ENCODE peak calls at places on chromosomes 12 and 14, in ten cellular contexts. D is astrocyte; R is IMR-90; B is MM.1S; I is endodermal cell; F is tibial artery; C is psoas muscle; J is DND-41; A is CD4-positive, alpha-beta T cell; P is CD8-positive, alpha-beta T cell. O is an unnamed sample.

GRCh38 chr12:107903377-107904061 is 129.0 kb downstream of the ASCL4 start:
- DNase-seq in A (no peak), D (no peak), I (peak; percentile 96), P (no peak), J (no peak), C (peak; percentile 73), R (no peak), B (peak; percentile 81), F (no peak), O (peak; percentile 28)

GRCh38 chr12:67239061-67239460 is 30.1 kb upstream of the CAND1 start:
- DNase-seq in F (no peak), A (no peak), P (no peak), C (no peak), R (peak; percentile 40), B (no peak), D (no peak), J (no peak), I (no peak), O (no peak)

GRCh38 chr12:6921996-6922935 is 5.5 kb upstream of the ATN1 start:
- DNase-seq in A (no peak), F (peak; percentile 62), J (no peak), P (no peak), R (no peak), B (peak; percentile 92), D (no peak), C (no peak), I (no peak), O (no peak)

GRCh38 chr12:55044135-55044534 is 24.4 kb downstream of the NEUROD4 start:
- DNase-seq in B (no peak), F (no peak), A (no peak), P (no peak), R (no peak), I (peak; percentile 69), J (no peak), C (no peak), D (no peak), O (no peak)

GRCh38 chr12:132445884-132446471 is 44.0 kb upstream of the FBRSL1 start:
- DNase-seq in D (peak; percentile 32), F (no peak), R (peak; percentile 70), A (no peak), B (no peak), I (peak; percentile 87), P (peak; percentile 75), C (peak; percentile 80), J (peak; percentile 21), O (peak; percentile 89)

GRCh38 chr12:8648598-8649205 is 13.9 kb downstream of the MFAP5 start:
- DNase-seq in R (no peak), D (no peak), B (peak; percentile 87), I (peak; percentile 36), A (no peak), F (no peak), J (no peak), P (peak; percentile 12), C (no peak), O (no peak)

GRCh38 chr14:34220921-34221320 is 241.1 kb downstream of the SPTSSA start:
- DNase-seq in R (no peak), I (no peak), C (no peak), A (no peak), F (no peak), J (peak; percentile 57), P (no peak), B (peak; percentile 19), D (no peak), O (no peak)

GRCh38 chr14:99689266-99690236 is 5.5 kb downstream of the CYP46A1 start:
- DNase-seq in J (no peak), C (no peak), B (no peak), P (no peak), F (no peak), D (no peak), A (no peak), R (no peak), I (peak; percentile 31), O (no peak)

GRCh38 chr12:76422154-76422877 is 74.1 kb upstream of the BBS10 start:
- DNase-seq in J (no peak), D (peak; percentile 10), F (no peak), B (no peak), P (no peak), A (no peak), R (peak; percentile 10), C (no peak), I (no peak), O (peak; percentile 65)

GRCh38 chr14:96082420-96083300 is 43.5 kb downstream of the C14orf132 start:
- DNase-seq in D (no peak), F (peak; percentile 29), P (no peak), I (no peak), A (no peak), C (no peak), R (no peak), B (no peak), J (no peak), O (no peak)

GRCh38 chr14:94382684-94383663 is 5.4 kb downstream of the SERPINA1 start:
- DNase-seq in F (no peak), J (no peak), I (peak; percentile 23), R (no peak), B (no peak), A (no peak), D (no peak), C (no peak), P (no peak), O (no peak)

GRCh38 chr14:65790185-65790815 is 377.8 kb downstream of the FUT8 start:
- DNase-seq in F (no peak), P (no peak), J (no peak), D (no peak), R (no peak), B (no peak), C (no peak), I (peak; percentile 70), A (no peak), O (peak; percentile 43)

GRCh38 chr12:46201284-46201789 is 67.5 kb downstream of the SLC38A1 start:
- DNase-seq in F (no peak), D (no peak), P (no peak), I (no peak), B (no peak), C (no peak), R (no peak), A (no peak), J (no peak), O (no peak)

GRCh38 chr12:46197876-46198275 is 71.0 kb downstream of the SLC38A1 start:
- DNase-seq in J (no peak), A (no peak), D (peak; percentile 20), I (no peak), C (no peak), F (no peak), R (no peak), P (no peak), B (no peak), O (no peak)

GRCh38 chr12:46200551-46200950 is 68.3 kb downstream of the SLC38A1 start:
- DNase-seq in F (no peak), D (no peak), P (no peak), B (peak; percentile 44), C (no peak), J (no peak), R (no peak), A (no peak), I (no peak), O (no peak)

GRCh38 chr12:46198913-46199312 is 69.9 kb downstream of the SLC38A1 start:
- DNase-seq in P (no peak), J (peak; percentile 77), C (no peak), R (no peak), I (no peak), F (no peak), A (no peak), D (no peak), B (no peak), O (no peak)
- H3K9me3 ChIP-seq in P (no peaks in the 10 kb centered on the region), J (no peaks in the 10 kb centered on the region), C (no peaks in the 10 kb centered on the region), R (peaks cover 1% of the 10 kb centered on the region), I (peaks cover 49% of the 10 kb centered on the region), F (no peaks in the 10 kb centered on the region), A (no peaks in the 10 kb centered on the region), D (no peaks in the 10 kb centered on the region), B (no peaks in the 10 kb centered on the region), O (no peaks in the 10 kb centered on the region)

GRCh38 chr12:51218607-51219161 is 822 bp upstream of the POU6F1 start:
- DNase-seq in D (no peak), A (no peak), B (no peak), P (no peak), J (no peak), F (peak; percentile 61), I (peak; percentile 83), C (no peak), R (no peak), O (no peak)

GRCh38 chr12:51217968-51218606 is at the start of gene POU6F1:
- DNase-seq in A (peak; percentile 68), I (peak; percentile 94), P (peak; percentile 66), F (peak; percentile 86), D (peak; percentile 64), J (peak; percentile 73), B (peak; percentile 84), R (peak; percentile 76), C (peak; percentile 91), O (peak; percentile 93)

GRCh38 chr12:51216652-51217051 is 1.2 kb downstream of the POU6F1 start:
- DNase-seq in B (no peak), D (no peak), C (no peak), P (no peak), I (no peak), F (no peak), J (no peak), A (no peak), R (no peak), O (no peak)

GRCh38 chr12:51217133-51217967 is 512 bp downstream of the POU6F1 start:
- DNase-seq in P (peak; percentile 60), B (peak; percentile 56), C (peak; percentile 86), I (peak; percentile 89), R (no peak), D (no peak), J (peak; percentile 33), A (peak; percentile 66), F (peak; percentile 79), O (peak; percentile 33)

GRCh38 chr12:51219345-51219744 is 1.5 kb upstream of the POU6F1 start:
- DNase-seq in A (no peak), C (no peak), R (no peak), I (no peak), B (no peak), J (no peak), P (no peak), D (no peak), F (no peak), O (no peak)
- H3K27ac ChIP-seq in A (no peak overlapping the region), C (peak overlapping the region; percentile 92), R (no peak overlapping the region), I (no peak overlapping the region), B (no peak overlapping the region), J (no peak overlapping the region), P (no peak overlapping the region), D (no peak overlapping the region), F (peak overlapping the region; percentile 98), O (peak overlapping the region; percentile 97)

DNA sequence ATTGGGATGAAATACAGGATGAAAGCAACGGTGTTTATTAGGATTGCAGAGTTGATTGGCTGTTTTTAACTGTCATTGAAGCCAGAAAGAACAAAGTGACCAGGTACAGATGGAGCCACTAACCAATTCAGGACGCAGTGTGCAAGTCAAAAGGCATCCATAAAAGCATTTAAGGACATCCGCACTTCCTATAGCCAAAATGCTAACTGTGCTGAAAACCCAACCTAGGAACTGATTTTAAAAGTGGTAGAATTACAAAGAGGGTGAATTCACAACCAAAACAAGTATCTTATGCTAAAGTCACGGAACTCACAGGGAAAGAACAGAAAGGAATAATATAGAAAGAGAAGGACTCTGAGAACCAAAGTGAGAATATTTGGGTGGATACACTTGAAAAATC is 63.1 kb upstream of the FOXG1 start:
- DNase-seq in C (no peak), J (no peak), A (no peak), B (no peak), D (no peak), F (no peak), R (no peak), I (no peak), P (no peak), O (no peak)
- TF ChIP-seq CTCF in C (no peak), J (no peak), A (no peak), B (no peak), D (no peak), F (no peak), R (no peak), I (no peak), P (no peak), O (no peak)

GRCh38 chr12:11906284-11906935 is 164.3 kb upstream of the BCL2L14 start:
- DNase-seq in P (no peak), A (no peak), C (no peak), R (peak; percentile 63), B (peak; percentile 23), I (no peak), D (peak; percentile 83), F (no peak), J (no peak), O (no peak)
- H3K9me3 ChIP-seq in P (peaks cover 4% of the 10 kb centered on the region), A (peaks cover 11% of the 10 kb centered on the region), C (peaks cover 4% of the 10 kb centered on the region), R (peaks cover 2% of the 10 kb centered on the region), B (no peaks in the 10 kb centered on the region), I (peaks cover 22% of the 10 kb centered on the region), D (no peaks in the 10 kb centered on the region), F (peaks cover 3% of the 10 kb centered on the region), J (peaks cover 20% of the 10 kb centered on the region), O (peaks cover 4% of the 10 kb centered on the region)

O was measured in A673.